ENCODE peak calls at places on chromosome 14, in six cellular contexts. One of them, this sample, is unnamed.

GRCh38 chr14:36361210-36361853 is 40.9 kb upstream of the MBIP start:
- DNase-seq in cardiac muscle cell: no peak
- DNase-seq in neuronal stem cell: no peak
- DNase-seq in stimulated activated naive CD8-positive, alpha-beta T cell treated with anti-CD3 and anti-CD28 coated beads, Interleukin-15, Interleukin-2, amounts not matched to agents 100 U/mL and 50 U/mL, for 24 hours: no peak
- DNase-seq in mesothelial cell of epicardium: no peak
- DNase-seq in Right ventricle myocardium superior: no peak
- DNase-seq in this sample: no peak

GRCh38 chr14:77026930-77027537 is 1.5 kb downstream of the IRF2BPL start:
- DNase-seq in cardiac muscle cell: peak; percentile 72
- DNase-seq in stimulated activated naive CD8-positive, alpha-beta T cell treated with anti-CD3 and anti-CD28 coated beads, Interleukin-15, Interleukin-2, amounts not matched to agents 100 U/mL and 50 U/mL, for 24 hours: peak; percentile 60
- DNase-seq in mesothelial cell of epicardium: no peak
- DNase-seq in Right ventricle myocardium superior: peak; percentile 71
- DNase-seq in neuronal stem cell: peak; percentile 51
- DNase-seq in this sample: peak; percentile 84

GRCh38 chr14:102761206-102761605 is 16.0 kb upstream of the TRAF3 start:
- DNase-seq in Right ventricle myocardium superior: no peak
- DNase-seq in cardiac muscle cell: no peak
- DNase-seq in neuronal stem cell: no peak
- DNase-seq in mesothelial cell of epicardium: no peak
- DNase-seq in stimulated activated naive CD8-positive, alpha-beta T cell treated with anti-CD3 and anti-CD28 coated beads, Interleukin-15, Interleukin-2, amounts not matched to agents 100 U/mL and 50 U/mL, for 24 hours: no peak
- DNase-seq in this sample: no peak

GRCh38 chr14:77264466-77265186 is 6.4 kb downstream of the NGB start:
- DNase-seq in Right ventricle myocardium superior: no peak
- DNase-seq in cardiac muscle cell: no peak
- DNase-seq in neuronal stem cell: no peak
- DNase-seq in stimulated activated naive CD8-positive, alpha-beta T cell treated with anti-CD3 and anti-CD28 coated beads, Interleukin-15, Interleukin-2, amounts not matched to agents 100 U/mL and 50 U/mL, for 24 hours: no peak
- DNase-seq in mesothelial cell of epicardium: no peak
- DNase-seq in this sample: no peak

GRCh38 chr14:68293404-68293803 is 473.8 kb downstream of the RAD51B start:
- DNase-seq in Right ventricle myocardium superior: no peak
- DNase-seq in stimulated activated naive CD8-positive, alpha-beta T cell treated with anti-CD3 and anti-CD28 coated beads, Interleukin-15, Interleukin-2, amounts not matched to agents 100 U/mL and 50 U/mL, for 24 hours: no peak
- DNase-seq in mesothelial cell of epicardium: no peak
- DNase-seq in cardiac muscle cell: no peak
- DNase-seq in neuronal stem cell: no peak
- DNase-seq in this sample: no peak

GRCh38 chr14:71267691-71268090 is 360.4 kb downstream of the PCNX1 start:
- DNase-seq in cardiac muscle cell: peak; percentile 33
- DNase-seq in stimulated activated naive CD8-positive, alpha-beta T cell treated with anti-CD3 and anti-CD28 coated beads, Interleukin-15, Interleukin-2, amounts not matched to agents 100 U/mL and 50 U/mL, for 24 hours: no peak
- DNase-seq in neuronal stem cell: no peak
- DNase-seq in Right ventricle myocardium superior: no peak
- DNase-seq in mesothelial cell of epicardium: no peak
- DNase-seq in this sample: no peak

GRCh38 chr14:59358105-59358504 is 107.1 kb downstream of the GPR135 start:
- DNase-seq in mesothelial cell of epicardium: no peak
- DNase-seq in stimulated activated naive CD8-positive, alpha-beta T cell treated with anti-CD3 and anti-CD28 coated beads, Interleukin-15, Interleukin-2, amounts not matched to agents 100 U/mL and 50 U/mL, for 24 hours: no peak
- DNase-seq in neuronal stem cell: no peak
- DNase-seq in cardiac muscle cell: peak; percentile 93
- DNase-seq in Right ventricle myocardium superior: peak; percentile 72
- DNase-seq in this sample: no peak

GRCh38 chr14:93262446-93262845 is 55.4 kb downstream of the UBR7 start:
- DNase-seq in cardiac muscle cell: no peak
- DNase-seq in mesothelial cell of epicardium: no peak
- DNase-seq in neuronal stem cell: no peak
- DNase-seq in stimulated activated naive CD8-positive, alpha-beta T cell treated with anti-CD3 and anti-CD28 coated beads, Interleukin-15, Interleukin-2, amounts not matched to agents 100 U/mL and 50 U/mL, for 24 hours: no peak
- DNase-seq in Right ventricle myocardium superior: no peak
- DNase-seq in this sample: no peak

GRCh38 chr14:32055175-32055574 is 21.9 kb upstream of the ARHGAP5 start:
- DNase-seq in Right ventricle myocardium superior: no peak
- DNase-seq in neuronal stem cell: no peak
- DNase-seq in cardiac muscle cell: no peak
- DNase-seq in stimulated activated naive CD8-positive, alpha-beta T cell treated with anti-CD3 and anti-CD28 coated beads, Interleukin-15, Interleukin-2, amounts not matched to agents 100 U/mL and 50 U/mL, for 24 hours: no peak
- DNase-seq in mesothelial cell of epicardium: no peak
- DNase-seq in this sample: no peak

GRCh38 chr14:101226265-101226602 is 322.7 kb upstream of the RTL1 start:
- DNase-seq in neuronal stem cell: no peak
- DNase-seq in Right ventricle myocardium superior: no peak
- DNase-seq in stimulated activated naive CD8-positive, alpha-beta T cell treated with anti-CD3 and anti-CD28 coated beads, Interleukin-15, Interleukin-2, amounts not matched to agents 100 U/mL and 50 U/mL, for 24 hours: no peak
- DNase-seq in mesothelial cell of epicardium: peak; percentile 25
- DNase-seq in cardiac muscle cell: no peak
- DNase-seq in this sample: no peak

GRCh38 chr14:103207404-103208072 is 84.3 kb downstream of the TNFAIP2 start:
- DNase-seq in cardiac muscle cell: no peak
- DNase-seq in Right ventricle myocardium superior: peak; percentile 67
- DNase-seq in mesothelial cell of epicardium: peak; percentile 57
- DNase-seq in neuronal stem cell: no peak
- DNase-seq in stimulated activated naive CD8-positive, alpha-beta T cell treated with anti-CD3 and anti-CD28 coated beads, Interleukin-15, Interleukin-2, amounts not matched to agents 100 U/mL and 50 U/mL, for 24 hours: no peak
- DNase-seq in this sample: no peak

GRCh38 chr14:24741871-24742270 is 107.9 kb upstream of the GZMB start:
- DNase-seq in Right ventricle myocardium superior: no peak
- DNase-seq in stimulated activated naive CD8-positive, alpha-beta T cell treated with anti-CD3 and anti-CD28 coated beads, Interleukin-15, Interleukin-2, amounts not matched to agents 100 U/mL and 50 U/mL, for 24 hours: no peak
- DNase-seq in mesothelial cell of epicardium: no peak
- DNase-seq in neuronal stem cell: no peak
- DNase-seq in cardiac muscle cell: peak; percentile 8
- DNase-seq in this sample: no peak

GRCh38 chr14:51211149-51211548 is 28.9 kb upstream of the TMX1 start:
- DNase-seq in neuronal stem cell: no peak
- DNase-seq in mesothelial cell of epicardium: no peak
- DNase-seq in Right ventricle myocardium superior: no peak
- DNase-seq in stimulated activated naive CD8-positive, alpha-beta T cell treated with anti-CD3 and anti-CD28 coated beads, Interleukin-15, Interleukin-2, amounts not matched to agents 100 U/mL and 50 U/mL, for 24 hours: no peak
- DNase-seq in cardiac muscle cell: peak; percentile 61
- DNase-seq in this sample: no peak

This sample was measured in erythroblast.